ENCODE peak calls at places on chromosomes 16 and 17, in four cellular contexts. T, O, A and M are unnamed samples.

GRCh38 chr17:67629963-67630320 is 87.8 kb upstream of the NOL11 start:
- DNase-seq in T (no peak), O (no peak), A (no peak), M (no peak)

GRCh38 chr16:83356266-83356665 is 451.5 kb upstream of the HSBP1 start:
- DNase-seq in T (peak; percentile 86), O (peak; percentile 15), A (no peak), M (no peak)

GRCh38 chr17:38707678-38708351 is 2.7 kb downstream of the MLLT6 start:
- DNase-seq in T (no peak), O (no peak), A (no peak), M (no peak)

GRCh38 chr16:56226840-56227525 is 35.7 kb downstream of the GNAO1 start:
- DNase-seq in T (no peak), O (no peak), A (no peak), M (no peak)

GRCh38 chr17:45687594-45687993 is 96.5 kb upstream of the CRHR1 start:
- DNase-seq in T (no peak), O (no peak), A (no peak), M (no peak)

GRCh38 chr17:79801156-79802038 is 4.5 kb upstream of the CBX8 start:
- DNase-seq in T (peak; percentile 50), O (peak; percentile 58), A (no peak), M (no peak)

GRCh38 chr17:76545918-76546555 is 6.2 kb downstream of the PRCD start:
- DNase-seq in T (no peak), O (no peak), A (no peak), M (no peak)

GRCh38 chr17:699350-699749 is 15.3 kb downstream of the VPS53 start:
- DNase-seq in T (peak; percentile 19), O (peak; percentile 24), A (no peak), M (no peak)

GRCh38 chr17:73151888-73152633 is 12.7 kb upstream of the SSTR2 start:
- DNase-seq in T (no peak), O (no peak), A (no peak), M (no peak)

GRCh38 chr16:71409038-71409775 is 32.6 kb downstream of the TLE7 start:
- DNase-seq in T (no peak), O (no peak), A (peak; percentile 12), M (no peak)

GRCh38 chr16:82979406-82980111 is 352.8 kb downstream of the CDH13 start:
- DNase-seq in T (no peak), O (no peak), A (no peak), M (no peak)

GRCh38 chr16:12390644-12391043 is 413.0 kb downstream of the CPPED1 start:
- DNase-seq in T (no peak), O (no peak), A (no peak), M (no peak)

GRCh38 chr17:35373984-35374765 is 754 bp upstream of the SLFN11 start:
- DNase-seq in T (peak; percentile 23), O (peak; percentile 23), A (peak; percentile 88), M (no peak)

GRCh38 chr16:27246439-27246838 is 22.1 kb downstream of the NSMCE1 start:
- DNase-seq in T (no peak), O (no peak), A (peak; percentile 66), M (no peak)

GRCh38 chr17:29589524-29590260 is at the start of gene GIT1:
- DNase-seq in T (peak; percentile 96), O (peak; percentile 86), A (peak; percentile 92), M (no peak)

GRCh38 chr17:82786427-82786826 is 34.6 kb downstream of the TBCD start:
- DNase-seq in T (no peak), O (no peak), A (no peak), M (no peak)

GRCh38 chr17:79897243-79898063 is 58.2 kb upstream of the CBX4 start:
- DNase-seq in T (no peak), O (no peak), A (no peak), M (no peak)

GRCh38 chr16:4615389-4616046 is 830 bp upstream of the UBALD1 start:
- DNase-seq in T (no peak), O (peak; percentile 43), A (no peak), M (no peak)

GRCh38 chr17:28958820-28959455 is 7.6 kb upstream of the PHF12 start:
- DNase-seq in T (no peak), O (no peak), A (peak; percentile 52), M (no peak)

GRCh38 chr16:46747777-46748651 is at the start of gene MYLK3:
- DNase-seq in T (peak; percentile 36), O (no peak), A (peak; percentile 54), M (no peak)

GRCh38 chr17:81267390-81268067 is 27.6 kb downstream of the SLC38A10 start:
- DNase-seq in T (no peak), O (no peak), A (no peak), M (no peak)

GRCh38 chr17:81102869-81103268 is 62.4 kb upstream of the PVALEF start:
- DNase-seq in T (no peak), O (no peak), A (no peak), M (no peak)

GRCh38 chr17:38947189-38947588 is 20.0 kb downstream of the FBXO47 start:
- DNase-seq in T (no peak), O (no peak), A (no peak), M (no peak)

GRCh38 chr16:11613381-11614303 is 26.9 kb upstream of the LITAF start:
- DNase-seq in T (peak; percentile 48), O (no peak), A (peak; percentile 81), M (no peak)

GRCh38 chr17:78300962-78301820 is 58.7 kb downstream of the SOCS3 start:
- DNase-seq in T (no peak), O (no peak), A (no peak), M (no peak)
- H3K27ac ChIP-seq in T (no peak overlapping the region), O (no peak overlapping the region), A (no peak overlapping the region), M (no peak overlapping the region)

GRCh38 chr16:24887472-24887871 is 41.7 kb downstream of the SLC5A11 start:
- DNase-seq in T (no peak), O (no peak), A (no peak), M (no peak)
- TF ChIP-seq CTCF in T (no peak), O (no peak), A (no peak), M (no peak)

GRCh38 chr16:9053006-9053601 is 38.3 kb upstream of the HAPSTR1 start:
- DNase-seq in T (peak; percentile 73), O (peak; percentile 44), A (peak; percentile 65), M (peak; percentile 73)
- H3K4me3 ChIP-seq in T (no peak overlapping the region), O (no peak overlapping the region), A (no peak overlapping the region), M (no peak overlapping the region)

GRCh38 chr17:49387374-49388289 is 25.6 kb upstream of the ZNF652 start:
- DNase-seq in T (no peak), O (no peak), A (no peak), M (no peak)

GRCh38 chr17:49393491-49394255 is 21.0 kb downstream of the PHB1 start:
- DNase-seq in T (no peak), O (no peak), A (no peak), M (no peak)

GRCh38 chr17:49388290-49388640 is 26.2 kb upstream of the ZNF652 start:
- DNase-seq in T (no peak), O (no peak), A (no peak), M (no peak)

GRCh38 chr17:49388692-49389513 is 25.8 kb downstream of the PHB1 start:
- DNase-seq in T (no peak), O (no peak), A (no peak), M (no peak)

DNA sequence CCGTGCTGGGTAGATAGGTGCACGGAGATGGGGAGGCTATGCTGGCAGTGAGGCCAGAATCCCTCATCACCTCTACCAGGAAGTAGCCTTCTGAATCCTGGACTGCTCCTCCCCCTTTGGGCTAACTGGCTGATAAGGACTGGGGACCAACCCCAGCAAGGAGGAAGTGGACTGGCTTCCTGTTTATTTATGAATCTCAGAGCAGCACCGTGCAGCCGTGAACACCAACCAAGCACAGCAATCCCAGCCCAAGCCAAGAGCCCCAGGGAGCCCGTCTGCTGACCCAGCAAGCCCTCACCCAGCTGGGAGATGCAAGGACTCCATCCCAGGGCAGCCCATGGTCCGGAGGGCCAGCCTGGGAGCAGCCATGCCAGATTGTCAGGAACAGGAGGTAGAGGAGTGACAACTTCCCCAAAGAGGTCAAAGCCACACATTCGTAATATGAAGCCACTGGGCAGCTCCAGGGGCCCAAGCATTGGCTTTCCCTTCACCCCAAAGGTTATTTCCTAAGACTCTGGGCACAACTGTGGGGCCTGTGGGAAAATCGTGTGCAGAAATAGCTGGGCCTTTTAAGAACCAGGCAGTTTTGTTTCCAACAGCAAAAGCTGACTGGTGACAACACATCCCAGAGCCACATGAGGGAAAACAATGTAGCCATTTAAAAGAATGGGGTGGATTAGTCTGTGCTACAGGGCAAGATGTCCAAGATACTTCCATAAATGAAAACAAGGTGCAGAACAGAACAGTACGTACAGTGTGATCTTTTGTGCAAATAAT is 23.9 kb downstream of the PHB1 start:
- DNase-seq in T (no peak), O (no peak), A (no peak), M (no peak)
- H3K27ac ChIP-seq in T (no peak overlapping the region), O (peak overlapping the region; percentile 69), A (peak overlapping the region; percentile 48), M (no peak overlapping the region)

GRCh38 chr16:85258166-85258565 is 145.9 kb upstream of the CIBAR2 start:
- DNase-seq in T (no peak), O (no peak), A (no peak), M (no peak)

GRCh38 chr16:85255777-85256176 is 143.5 kb upstream of the CIBAR2 start:
- DNase-seq in T (no peak), O (no peak), A (no peak), M (no peak)

GRCh38 chr16:85258616-85259015 is 146.3 kb upstream of the CIBAR2 start:
- DNase-seq in T (no peak), O (no peak), A (no peak), M (no peak)

GRCh38 chr16:85256190-85256739 is 144.0 kb upstream of the CIBAR2 start:
- DNase-seq in T (no peak), O (peak; percentile 60), A (no peak), M (no peak)

DNA sequence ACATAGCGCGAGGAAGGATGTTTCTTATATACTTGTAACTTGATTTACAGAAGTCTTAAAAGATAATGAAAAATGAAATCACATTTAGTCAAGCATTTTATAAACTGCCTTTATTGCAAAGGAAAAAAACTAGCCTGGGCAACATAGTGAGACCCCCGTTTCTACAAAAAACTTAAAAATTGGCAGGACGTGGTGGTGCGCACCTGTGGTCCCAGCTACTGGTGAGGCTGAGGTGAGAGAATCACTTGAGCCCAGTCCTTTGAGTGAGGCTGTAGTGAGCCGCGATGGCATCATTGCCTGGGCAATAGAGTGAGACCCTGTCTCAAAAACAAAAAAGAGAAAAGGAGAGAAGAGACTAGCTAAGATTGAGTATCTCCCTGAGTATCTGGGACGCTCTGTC is 145.2 kb upstream of the CIBAR2 start:
- DNase-seq in T (no peak), O (no peak), A (no peak), M (no peak)
- TF ChIP-seq CTCF in T (no peak), O (no peak), A (no peak), M (no peak)

GRCh38 chr17:8109669-8110455 is 8.5 kb downstream of the ALOXE3 start:
- DNase-seq in T (peak; percentile 90), O (peak; percentile 78), A (no peak), M (no peak)
- H3K4me3 ChIP-seq in T (peak overlapping the region; percentile 15), O (no peak overlapping the region), A (no peak overlapping the region), M (peak overlapping the region; percentile 58)

DNA sequence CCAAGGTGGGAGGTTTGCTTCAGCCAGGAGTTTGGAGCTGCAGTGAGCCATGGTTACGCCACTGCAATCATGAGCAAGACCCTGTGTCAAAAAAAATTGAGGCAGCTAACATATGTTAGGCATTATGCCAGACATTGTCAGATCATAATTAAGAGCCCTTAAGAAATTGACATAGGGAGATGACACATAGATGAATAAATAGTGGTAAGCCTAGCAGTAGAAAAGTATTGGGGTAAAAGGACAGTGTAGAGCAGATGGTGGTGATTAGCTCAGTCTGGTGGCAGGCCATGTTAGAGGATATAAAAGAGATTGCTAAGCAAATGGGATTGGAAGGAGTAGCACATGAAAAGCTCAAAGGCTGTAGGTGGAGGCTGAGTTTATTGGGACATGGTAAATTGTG is 22.6 kb downstream of the SRCAP start:
- DNase-seq in T (no peak), O (no peak), A (no peak), M (no peak)
- H3K27ac ChIP-seq in T (no peak overlapping the region), O (no peak overlapping the region), A (no peak overlapping the region), M (no peak overlapping the region)

GRCh38 chr16:35194681-35195080 is 1735.3 kb downstream of the TP53TG3F start:
- DNase-seq in T (no peak), O (no peak), A (no peak), M (peak; percentile 59)
- TF ChIP-seq CTCF in T (no peak), O (no peak), A (no peak), M (no peak)